ENCODE peak calls at places on chromosome 1, in six cellular contexts. Z, M, N, L, H and F are unnamed samples.

GRCh38 chr1:24191860-24192259 is 4.8 kb upstream of the IFNLR1 start:
- DNase-seq in Z (no peak), M (no peak), N (peak), L (no peak), H (peak), F (no peak)

GRCh38 chr1:228456252-228457016 is 30.7 kb upstream of the RNF187 start:
- DNase-seq in Z (no peak), M (no peak), N (no peak), L (no peak), H (no peak), F (no peak)

GRCh38 chr1:42978317-42979036 is 19.8 kb upstream of the SLC2A1 start:
- DNase-seq in Z (no peak), M (no peak), N (no peak), L (no peak), H (no peak), F (no peak)

GRCh38 chr1:24806588-24806987 is 61.3 kb downstream of the CLIC4 start:
- DNase-seq in Z (no peak), M (no peak), N (no peak), L (no peak), H (no peak), F (no peak)

GRCh38 chr1:236289492-236290131 is 7.9 kb upstream of the ERO1B start:
- DNase-seq in Z (no peak), M (no peak), N (no peak), L (no peak), H (no peak), F (no peak)

GRCh38 chr1:23403038-23403336 is 21.6 kb downstream of the TCEA3 start:
- DNase-seq in Z (no peak), M (no peak), N (peak), L (no peak), H (no peak), F (no peak)

GRCh38 chr1:171563675-171564074 is 58.4 kb upstream of the MYOCOS start:
- DNase-seq in Z (no peak), M (no peak), N (peak), L (no peak), H (no peak), F (no peak)

GRCh38 chr1:221900678-221901077 is 158.8 kb upstream of the DUSP10 start:
- DNase-seq in Z (no peak), M (no peak), N (no peak), L (no peak), H (no peak), F (no peak)

GRCh38 chr1:189616893-189617292 is 860.8 kb downstream of the BRINP3 start:
- DNase-seq in Z (no peak), M (no peak), N (peak), L (no peak), H (no peak), F (no peak)

GRCh38 chr1:176364231-176364905 is 98.6 kb upstream of the PAPPA2 start:
- DNase-seq in Z (no peak), M (no peak), N (no peak), L (no peak), H (no peak), F (no peak)

GRCh38 chr1:205488074-205488723 is 16.3 kb upstream of the CDK18 start:
- DNase-seq in Z (peak), M (no peak), N (peak), L (peak), H (peak), F (no peak)

GRCh38 chr1:160251006-160251405 is 11.3 kb downstream of the DCAF8 start:
- DNase-seq in Z (no peak), M (no peak), N (no peak), L (no peak), H (no peak), F (no peak)

GRCh38 chr1:181149326-181150000 is 61.0 kb downstream of the IER5 start:
- DNase-seq in Z (no peak), M (no peak), N (no peak), L (no peak), H (peak), F (no peak)